ENCODE peak calls at places on chromosomes 11 and 22, in six cellular contexts. D, X, O, K, Y and V are unnamed samples.

GRCh38 chr11:64659417-64660144 is 63.4 kb downstream of the NRXN2 start:
- DNase-seq in D (peak; percentile 39), X (no peak), O (no peak), K (no peak), Y (peak; percentile 73), V (no peak)

GRCh38 chr11:33013706-33014105 is 2.0 kb upstream of the DEPDC7 start:
- DNase-seq in D (peak; percentile 10), X (no peak), O (no peak), K (no peak), Y (no peak), V (no peak)

GRCh38 chr11:70501933-70502540 is 103.7 kb downstream of the CTTN start:
- DNase-seq in D (no peak), X (no peak), O (no peak), K (no peak), Y (no peak), V (no peak)

GRCh38 chr11:18540207-18541009 is 13.7 kb upstream of the TSG101 start:
- DNase-seq in D (peak; percentile 42), X (peak; percentile 48), O (no peak), K (no peak), Y (no peak), V (no peak)

GRCh38 chr22:42856179-42856864 is 751 bp downstream of the ARFGAP3 start:
- DNase-seq in D (peak; percentile 25), X (peak; percentile 55), O (peak; percentile 44), K (no peak), Y (no peak), V (no peak)

GRCh38 chr11:124278261-124278660 is 22.1 kb downstream of the OR8G5 start:
- DNase-seq in D (no peak), X (no peak), O (no peak), K (no peak), Y (no peak), V (no peak)

GRCh38 chr11:3135491-3136440 is 29.3 kb downstream of the OSBPL5 start:
- DNase-seq in D (no peak), X (peak; percentile 74), O (peak; percentile 46), K (no peak), Y (no peak), V (no peak)

GRCh38 chr22:38125038-38125610 is 14.6 kb upstream of the BAIAP2L2 start:
- DNase-seq in D (no peak), X (no peak), O (no peak), K (no peak), Y (no peak), V (no peak)

GRCh38 chr11:115266066-115266465 is 238.1 kb downstream of the CADM1 start:
- DNase-seq in D (no peak), X (no peak), O (no peak), K (no peak), Y (no peak), V (no peak)

GRCh38 chr22:46917702-46918101 is 155.3 kb downstream of the TBC1D22A start:
- DNase-seq in D (no peak), X (no peak), O (no peak), K (no peak), Y (no peak), V (no peak)

GRCh38 chr11:123405123-123405592 is 24.9 kb upstream of the GRAMD1B start:
- DNase-seq in D (no peak), X (no peak), O (no peak), K (no peak), Y (no peak), V (no peak)

GRCh38 chr22:40156001-40156516 is 21.7 kb upstream of the TNRC6B start:
- DNase-seq in D (peak; percentile 93), X (peak; percentile 74), O (peak; percentile 31), K (peak; percentile 19), Y (peak; percentile 39), V (no peak)

GRCh38 chr11:65437436-65438227 is 15.0 kb downstream of the NEAT1 start:
- DNase-seq in D (no peak), X (no peak), O (no peak), K (no peak), Y (no peak), V (no peak)

GRCh38 chr22:44430716-44431115 is 67.3 kb downstream of the RTL6 start:
- DNase-seq in D (no peak), X (no peak), O (no peak), K (no peak), Y (no peak), V (no peak)

GRCh38 chr11:17036666-17037658 is 22.7 kb upstream of the PLEKHA7 start:
- DNase-seq in D (peak; percentile 66), X (peak; percentile 76), O (peak; percentile 67), K (no peak), Y (no peak), V (no peak)

GRCh38 chr11:132187391-132187790 is 817.0 kb downstream of the NTM start:
- DNase-seq in D (no peak), X (no peak), O (no peak), K (no peak), Y (no peak), V (no peak)

GRCh38 chr22:41904450-41905410 is 10.1 kb downstream of the SHISA8 start:
- DNase-seq in D (no peak), X (no peak), O (no peak), K (no peak), Y (no peak), V (no peak)

GRCh38 chr11:14308114-14308896 is 50.7 kb downstream of the RRAS2 start:
- DNase-seq in D (peak; percentile 50), X (peak; percentile 64), O (no peak), K (no peak), Y (peak; percentile 48), V (no peak)

GRCh38 chr22:42608481-42609361 is 6.0 kb downstream of the POLDIP3 start:
- DNase-seq in D (no peak), X (no peak), O (no peak), K (no peak), Y (no peak), V (no peak)

GRCh38 chr22:46082633-46083032 is 67.7 kb upstream of the PPARA start:
- DNase-seq in D (no peak), X (no peak), O (no peak), K (no peak), Y (no peak), V (no peak)

GRCh38 chr11:75283391-75283931 is 42.9 kb downstream of the TPBGL start:
- DNase-seq in D (no peak), X (no peak), O (no peak), K (no peak), Y (no peak), V (no peak)

GRCh38 chr11:10936999-10937398 is 79.1 kb upstream of the ZBED5 start:
- DNase-seq in D (no peak), X (no peak), O (no peak), K (no peak), Y (no peak), V (no peak)

GRCh38 chr11:108854366-108854765 is 189.5 kb downstream of the DDX10 start:
- DNase-seq in D (no peak), X (no peak), O (no peak), K (no peak), Y (no peak), V (peak; percentile 51)

DNA sequence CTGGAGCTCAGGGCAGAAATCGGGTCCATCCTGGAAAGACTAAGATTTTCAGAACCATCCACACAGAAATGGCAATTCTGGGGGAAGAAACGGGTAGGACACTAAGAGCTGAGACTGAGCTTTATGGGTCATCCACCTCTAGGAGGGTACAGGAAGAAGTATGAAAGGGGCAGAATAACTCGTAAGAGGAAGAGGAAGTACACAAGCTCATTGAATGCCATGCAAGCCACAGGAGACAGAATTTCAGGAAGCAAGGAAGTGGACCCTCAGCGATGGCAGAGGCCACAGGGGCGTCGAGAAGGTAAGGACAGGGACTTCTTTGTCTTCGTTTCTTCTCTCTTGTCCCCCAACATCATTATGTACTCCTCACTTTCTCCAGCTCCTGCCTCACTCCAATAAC is 169.6 kb downstream of the MAML2 start:
- DNase-seq in D (no peak), X (no peak), O (no peak), K (no peak), Y (no peak), V (no peak)
- TF ChIP-seq CREB1 in D (no peak), X (no peak), O (no peak), K (no peak), Y (no peak), V (no peak)

DNA sequence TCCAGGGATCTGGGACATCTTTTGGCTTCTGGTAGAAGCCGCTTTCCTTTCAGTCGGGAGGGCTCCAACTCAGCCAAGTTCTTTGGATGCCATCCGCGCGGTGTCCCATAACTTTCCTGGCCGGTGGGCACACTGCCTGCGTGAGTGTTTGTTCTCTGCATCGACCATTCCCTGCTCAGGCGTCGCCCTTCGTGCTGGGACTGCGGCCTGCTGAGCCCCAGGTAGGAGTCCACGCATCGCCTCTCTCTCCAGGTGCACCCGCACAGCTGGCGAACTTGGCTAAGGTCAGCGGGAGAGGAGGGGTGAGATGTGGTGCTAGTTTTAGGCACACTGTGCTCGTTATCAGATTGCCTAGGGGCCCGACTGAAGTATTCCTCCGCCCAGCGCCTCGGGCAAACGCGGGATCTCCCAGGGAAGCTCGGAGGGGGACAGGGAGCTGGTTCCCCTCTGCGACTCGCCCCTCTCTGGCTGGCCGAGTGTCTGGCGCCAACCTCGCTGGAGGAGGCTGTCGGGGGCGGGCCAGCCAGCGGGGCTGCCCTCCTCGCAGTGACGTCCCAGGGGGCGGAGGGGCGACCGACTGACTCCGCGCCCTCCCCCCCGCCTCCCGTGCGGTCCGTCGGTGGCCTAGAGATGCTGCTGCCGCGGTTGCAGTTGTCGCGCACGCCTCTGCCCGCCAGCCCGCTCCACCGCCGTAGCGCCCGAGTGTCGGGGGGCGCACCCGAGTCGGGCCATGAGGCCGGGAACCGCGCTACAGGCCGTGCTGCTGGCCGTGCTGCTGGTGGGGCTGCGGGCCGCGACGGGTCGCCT is at the start of gene LAYN:
- DNase-seq in D (no peak), X (peak; percentile 81), O (peak; percentile 66), K (no peak), Y (no peak), V (no peak)
- TF ChIP-seq CREB1 in D (no peak), X (peak; percentile 63), O (no peak), K (peak; percentile 50), Y (no peak), V (no peak)

GRCh38 chr11:12995211-12995610 is 13.9 kb upstream of the RASSF10 start:
- DNase-seq in D (no peak), X (no peak), O (no peak), K (no peak), Y (peak; percentile 67), V (no peak)

GRCh38 chr11:12994476-12994875 is 14.6 kb upstream of the RASSF10 start:
- DNase-seq in D (no peak), X (no peak), O (no peak), K (no peak), Y (peak; percentile 45), V (no peak)

GRCh38 chr11:12997168-12997567 is 11.9 kb upstream of the RASSF10 start:
- DNase-seq in D (no peak), X (no peak), O (no peak), K (no peak), Y (no peak), V (no peak)

GRCh38 chr11:12995823-12996222 is 13.3 kb upstream of the RASSF10 start:
- DNase-seq in D (no peak), X (no peak), O (no peak), K (no peak), Y (no peak), V (no peak)

DNA sequence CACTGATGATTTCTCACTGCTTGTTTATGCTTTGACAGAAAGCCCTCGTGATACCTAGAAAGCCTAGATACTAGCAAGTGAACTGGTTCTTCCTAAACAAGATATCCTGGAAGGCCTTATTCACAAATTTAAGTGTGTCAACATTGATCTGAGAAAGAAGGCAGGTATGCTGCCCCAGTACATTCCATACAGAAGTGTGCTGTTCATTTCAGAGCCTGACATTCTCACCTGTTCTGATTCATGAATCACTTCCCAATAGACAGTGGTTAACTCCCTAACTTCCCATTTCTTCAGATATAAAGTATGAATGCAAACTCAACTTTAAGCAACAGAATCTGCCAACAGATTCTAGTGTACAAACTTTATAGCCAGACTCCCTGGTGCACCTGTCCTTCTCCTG is 15.5 kb upstream of the RASSF10 start:
- DNase-seq in D (no peak), X (no peak), O (no peak), K (no peak), Y (no peak), V (no peak)
- TF ChIP-seq CREB1 in D (no peak), X (no peak), O (no peak), K (no peak), Y (no peak), V (no peak)

GRCh38 chr22:26767351-26767970 is 110.1 kb downstream of the MIAT start:
- DNase-seq in D (no peak), X (no peak), O (no peak), K (no peak), Y (no peak), V (no peak)
- TF ChIP-seq CREB1 in D (no peak), X (no peak), O (no peak), K (no peak), Y (no peak), V (no peak)